ENCODE peak calls at places on chromosomes 1 and 21, in nine cellular contexts. A is breast epithelium, X is stomach, T is NB4, U is lower leg skin, E is K562, J is testis, Q is heart left ventricle, G is sigmoid colon. K is an unnamed sample.

GRCh38 chr1:101453844-101454243 is 217.0 kb downstream of the S1PR1 start:
- DNase-seq in T (no peak), G (no peak), E (no peak), Q (no peak), X (no peak), A (no peak), U (no peak), J (no peak), K (no peak)

GRCh38 chr1:240244968-240245628 is 153.4 kb downstream of the FMN2 start:
- DNase-seq in X (no peak), Q (no peak), T (no peak), J (no peak), G (no peak), U (no peak), A (no peak), E (no peak), K (no peak)

GRCh38 chr1:215128514-215128913 is 46.0 kb downstream of the KCNK2 start:
- DNase-seq in T (peak), E (no peak), U (no peak), X (no peak), Q (no peak), G (no peak), A (no peak), J (no peak), K (no peak)

GRCh38 chr1:184669400-184669799 is 85.3 kb downstream of the EDEM3 start:
- DNase-seq in A (no peak), Q (no peak), X (no peak), U (no peak), E (no peak), T (no peak), J (no peak), G (no peak), K (no peak)

GRCh38 chr1:175597969-175598765 is 145.2 kb downstream of the TNR start:
- DNase-seq in G (no peak), U (no peak), J (no peak), X (no peak), E (no peak), T (no peak), A (no peak), Q (no peak), K (no peak)

GRCh38 chr1:20343149-20343936 is 52.7 kb downstream of the VWA5B1 start:
- DNase-seq in Q (peak), U (no peak), X (no peak), G (no peak), T (no peak), J (peak), E (peak), A (no peak), K (peak)

GRCh38 chr21:31370893-31371652 is 27.0 kb upstream of the TIAM1 start:
- DNase-seq in Q (no peak), X (no peak), E (no peak), T (no peak), J (peak), U (no peak), A (no peak), G (no peak), K (no peak)

GRCh38 chr1:63922848-63923247 is 149.0 kb downstream of the ROR1 start:
- DNase-seq in T (no peak), E (no peak), U (no peak), J (no peak), X (no peak), Q (no peak), G (no peak), A (no peak), K (no peak)

GRCh38 chr1:203116048-203116810 is 11.3 kb upstream of the ADORA1 start:
- DNase-seq in G (no peak), Q (no peak), X (no peak), U (peak), A (no peak), T (no peak), J (no peak), E (no peak), K (no peak)

GRCh38 chr1:39026051-39026946 is at the start of gene NDUFS5:
- DNase-seq in T (peak), X (peak), J (peak), U (peak), Q (peak), E (peak), A (peak), G (peak), K (peak)
- TF ChIP-seq POLR2A in T (peak), X (peak), J (peak), U (no peak), Q (peak), E (peak), A (peak), G (peak), K (peak)

GRCh38 chr1:153957744-153958110 is 685 bp downstream of the CRTC2 start:
- DNase-seq in J (peak), A (no peak), G (no peak), X (no peak), E (no peak), Q (no peak), T (peak), U (no peak), K (no peak)

GRCh38 chr1:153958961-153959260 is 499 bp upstream of the CRTC2 start:
- DNase-seq in E (no peak), U (no peak), X (no peak), J (peak), G (peak), A (no peak), Q (no peak), T (no peak), K (peak)

GRCh38 chr1:153956997-153957715 is 1.3 kb downstream of the CRTC2 start:
- DNase-seq in Q (no peak), U (no peak), T (no peak), J (no peak), A (no peak), E (no peak), G (no peak), X (no peak), K (peak)

GRCh38 chr1:153959454-153959853 is 1.0 kb upstream of the CRTC2 start:
- DNase-seq in J (no peak), U (no peak), Q (no peak), E (no peak), X (no peak), A (no peak), G (no peak), T (no peak), K (peak)

DNA sequence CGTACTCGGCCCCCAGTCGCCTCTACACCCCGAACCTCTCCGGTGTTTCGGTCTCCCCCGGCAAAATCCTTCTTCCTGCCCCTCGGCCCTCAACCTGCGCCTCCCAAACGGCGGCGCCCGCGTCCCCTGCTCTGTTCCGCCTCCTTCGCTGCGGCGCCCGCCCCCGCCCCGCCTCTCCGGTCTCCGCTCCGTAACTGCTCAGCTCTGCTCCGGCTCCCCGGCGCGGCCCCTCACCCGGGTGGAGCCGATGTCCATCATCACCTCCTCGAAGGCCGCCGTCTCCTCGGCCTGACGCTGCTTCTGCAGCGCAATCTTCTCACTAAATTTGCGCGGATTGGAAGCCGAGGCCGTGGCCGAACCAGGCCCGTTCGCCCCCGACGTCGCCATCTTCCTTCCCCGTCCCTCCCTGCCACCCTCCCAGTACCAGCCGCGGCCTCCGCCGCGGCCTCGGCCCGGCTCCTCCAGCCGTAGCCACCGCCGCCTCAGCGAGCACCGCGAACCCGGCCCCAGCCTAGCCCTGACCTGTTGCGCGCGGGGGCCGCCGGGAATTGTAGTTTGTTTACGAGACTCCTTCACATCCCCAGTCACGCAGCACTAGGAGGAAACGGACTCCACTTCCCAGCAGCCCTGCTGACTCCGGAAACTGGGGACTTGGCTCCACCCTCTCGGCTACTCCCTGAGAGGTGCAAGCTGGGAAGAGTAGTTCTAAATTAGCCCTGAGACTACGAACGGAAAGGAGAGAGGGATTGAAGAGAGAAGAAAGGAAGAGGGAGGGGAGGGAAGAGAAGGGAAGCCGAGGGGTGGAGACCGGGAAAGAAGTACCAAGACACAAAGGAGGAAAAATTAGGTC is at the start of gene CRTC2:
- DNase-seq in U (peak), G (peak), X (peak), T (peak), J (peak), E (peak), A (peak), Q (peak), K (peak)
- TF ChIP-seq POLR2A in U (no peak), G (peak), X (no peak), T (peak), J (no peak), E (peak), A (peak), Q (no peak), K (peak)

GRCh38 chr1:84141177-84142003 is 2.7 kb upstream of the PRKACB start:
- DNase-seq in A (no peak), G (no peak), X (no peak), J (no peak), T (peak), E (no peak), U (no peak), Q (no peak), K (no peak)

GRCh38 chr1:84146375-84147032 is 2.4 kb downstream of the PRKACB start:
- DNase-seq in E (no peak), U (no peak), Q (no peak), J (no peak), A (no peak), G (no peak), T (peak), X (no peak), K (no peak)

GRCh38 chr1:84145051-84145450 is 980 bp downstream of the PRKACB start:
- DNase-seq in A (no peak), Q (no peak), X (no peak), T (peak), G (no peak), U (no peak), J (no peak), E (no peak), K (no peak)

GRCh38 chr1:84148758-84149157 is 4.7 kb downstream of the PRKACB start:
- DNase-seq in G (no peak), U (no peak), T (no peak), X (no peak), A (no peak), J (no peak), E (no peak), Q (no peak), K (no peak)

DNA sequence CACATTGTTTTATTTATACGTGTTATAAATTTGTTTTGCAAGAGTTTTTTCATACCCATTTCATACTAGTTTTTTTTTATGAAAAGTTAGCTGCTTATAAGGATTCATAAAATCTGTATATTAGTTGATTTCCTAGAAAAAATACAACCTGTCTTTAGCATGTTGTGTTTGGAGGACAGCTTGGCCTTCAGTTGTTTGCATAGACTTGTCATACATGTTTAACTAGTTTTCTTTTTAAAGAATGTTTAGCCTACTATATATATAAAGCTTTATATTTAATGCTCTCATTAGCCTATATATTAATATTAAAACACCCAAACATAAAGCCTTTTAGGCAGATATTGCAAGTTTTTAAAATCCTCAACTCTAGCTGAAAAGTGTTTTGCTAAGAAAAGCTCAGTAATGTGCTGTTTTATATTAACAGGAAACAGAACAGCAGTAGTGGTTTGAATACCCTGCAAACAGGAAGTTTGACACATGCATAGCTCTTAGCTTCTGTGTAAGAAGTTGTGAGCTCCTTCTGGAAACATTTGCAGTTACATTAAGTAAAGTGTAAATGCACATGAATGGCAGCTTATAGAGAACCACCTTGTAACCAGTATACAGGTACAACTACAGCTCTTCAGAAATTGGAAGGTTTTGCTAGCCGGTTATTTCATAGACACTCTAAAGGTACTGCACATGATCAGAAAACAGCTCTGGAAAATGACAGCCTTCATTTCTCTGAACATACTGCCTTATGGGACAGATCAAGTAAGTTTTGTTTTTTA is at the start of gene PRKACB:
- DNase-seq in A (no peak), U (no peak), J (no peak), Q (no peak), X (no peak), E (no peak), T (peak), G (no peak), K (no peak)
- TF ChIP-seq POLR2A in A (no peak), U (no peak), J (no peak), Q (no peak), X (no peak), E (no peak), T (peak), G (no peak), K (no peak)

GRCh38 chr1:220529530-220529920 is 1.6 kb downstream of the MARK1 start:
- DNase-seq in T (no peak), J (no peak), G (no peak), U (no peak), X (no peak), Q (no peak), A (no peak), E (no peak), K (no peak)

GRCh38 chr1:220527279-220528048 is 472 bp upstream of the MARK1 start:
- DNase-seq in A (no peak), G (peak), T (no peak), Q (peak), J (peak), E (no peak), X (no peak), U (peak), K (no peak)

GRCh38 chr1:220528679-220529529 is 968 bp downstream of the MARK1 start:
- DNase-seq in Q (no peak), X (no peak), U (peak), G (peak), J (peak), T (no peak), A (no peak), E (no peak), K (no peak)

GRCh38 chr1:220526294-220526693 is 1.6 kb upstream of the MARK1 start:
- DNase-seq in Q (no peak), E (no peak), T (no peak), G (no peak), X (no peak), U (no peak), A (no peak), J (no peak), K (no peak)

DNA sequence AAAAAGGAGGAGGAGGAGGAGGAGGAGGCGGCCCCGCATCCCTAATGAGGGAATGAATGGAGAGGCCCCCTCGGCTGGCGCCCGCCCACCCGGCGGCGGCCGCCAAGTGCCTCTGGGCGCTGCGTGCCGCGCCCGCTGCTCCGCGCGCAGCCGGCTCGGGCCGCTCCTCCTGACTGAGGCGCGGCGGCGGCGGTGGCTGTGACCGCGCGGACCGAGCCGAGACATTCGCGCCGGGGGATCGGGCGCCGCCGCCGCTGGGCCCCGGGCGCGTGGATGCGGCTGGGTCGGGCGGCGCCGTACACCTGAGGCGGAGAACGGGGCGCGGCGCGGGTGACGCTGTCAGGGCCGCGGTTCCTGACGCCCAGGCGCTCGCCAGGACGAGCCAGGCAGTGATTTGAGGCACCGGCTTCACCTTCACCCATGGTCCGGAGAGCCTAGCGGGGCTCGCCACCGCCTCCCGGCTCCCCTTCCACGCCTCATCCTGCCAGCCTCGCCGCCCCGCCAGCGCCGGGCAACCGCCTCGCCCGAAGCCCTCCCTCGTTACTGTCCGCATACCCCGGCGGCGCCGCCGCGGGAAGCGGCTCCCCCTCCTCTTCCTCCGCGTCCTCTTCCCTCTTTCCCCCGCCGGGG is at the start of gene MARK1:
- DNase-seq in X (peak), E (peak), A (no peak), U (peak), G (peak), Q (peak), J (peak), T (peak), K (peak)
- TF ChIP-seq POLR2A in X (no peak), E (no peak), A (no peak), U (no peak), G (no peak), Q (no peak), J (no peak), T (no peak), K (no peak)

GRCh38 chr1:165828103-165828558 is 717 bp downstream of the UCK2 start:
- DNase-seq in E (no peak), A (no peak), J (peak), X (peak), G (no peak), Q (peak), U (no peak), T (peak), K (peak)
- TF ChIP-seq POLR2A in E (peak), A (no peak), J (no peak), X (no peak), G (no peak), Q (no peak), U (no peak), T (peak), K (no peak)

GRCh38 chr1:210371916-210372315 is 43.2 kb downstream of the HHAT start:
- DNase-seq in J (no peak), A (no peak), E (no peak), T (no peak), U (no peak), Q (no peak), X (no peak), G (no peak), K (no peak)
- TF ChIP-seq POLR2A in J (no peak), A (no peak), E (no peak), T (no peak), U (no peak), Q (no peak), X (no peak), G (no peak), K (no peak)

DNA sequence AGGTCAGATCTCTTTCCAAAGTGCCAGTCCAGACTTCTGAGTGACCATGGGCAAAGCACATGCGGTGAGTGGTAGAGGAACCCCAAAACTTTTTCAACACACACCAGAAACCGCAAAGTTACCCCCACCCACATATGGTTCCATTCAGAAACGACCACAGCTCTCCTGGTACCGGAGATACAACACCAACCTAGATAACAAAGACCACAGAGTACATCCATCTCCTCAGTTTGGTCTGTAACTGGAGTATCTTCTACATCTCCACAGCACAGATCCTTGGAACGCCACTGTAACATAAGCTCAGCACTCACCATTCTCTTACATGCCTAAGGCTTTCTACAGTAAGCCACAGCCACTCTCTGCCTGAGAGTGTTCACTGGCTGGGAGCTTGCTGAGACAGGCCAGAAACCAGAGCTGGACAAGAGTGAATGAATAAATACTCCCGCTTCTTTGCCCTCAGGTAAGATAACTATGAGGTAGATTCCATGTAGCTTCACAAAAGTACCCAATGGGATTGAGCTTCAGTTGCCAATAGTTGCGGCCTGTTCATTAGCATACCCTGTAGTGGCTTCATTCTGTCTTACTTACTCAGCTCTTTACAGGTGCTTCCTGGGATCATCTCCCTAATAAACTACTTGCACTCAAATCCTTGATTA is 81.8 kb downstream of the SMYD3 start:
- DNase-seq in G (no peak), U (no peak), E (no peak), A (no peak), J (no peak), X (no peak), T (no peak), Q (no peak), K (no peak)
- TF ChIP-seq POLR2A in G (no peak), U (no peak), E (no peak), A (no peak), J (no peak), X (no peak), T (no peak), Q (no peak), K (no peak)

DNA sequence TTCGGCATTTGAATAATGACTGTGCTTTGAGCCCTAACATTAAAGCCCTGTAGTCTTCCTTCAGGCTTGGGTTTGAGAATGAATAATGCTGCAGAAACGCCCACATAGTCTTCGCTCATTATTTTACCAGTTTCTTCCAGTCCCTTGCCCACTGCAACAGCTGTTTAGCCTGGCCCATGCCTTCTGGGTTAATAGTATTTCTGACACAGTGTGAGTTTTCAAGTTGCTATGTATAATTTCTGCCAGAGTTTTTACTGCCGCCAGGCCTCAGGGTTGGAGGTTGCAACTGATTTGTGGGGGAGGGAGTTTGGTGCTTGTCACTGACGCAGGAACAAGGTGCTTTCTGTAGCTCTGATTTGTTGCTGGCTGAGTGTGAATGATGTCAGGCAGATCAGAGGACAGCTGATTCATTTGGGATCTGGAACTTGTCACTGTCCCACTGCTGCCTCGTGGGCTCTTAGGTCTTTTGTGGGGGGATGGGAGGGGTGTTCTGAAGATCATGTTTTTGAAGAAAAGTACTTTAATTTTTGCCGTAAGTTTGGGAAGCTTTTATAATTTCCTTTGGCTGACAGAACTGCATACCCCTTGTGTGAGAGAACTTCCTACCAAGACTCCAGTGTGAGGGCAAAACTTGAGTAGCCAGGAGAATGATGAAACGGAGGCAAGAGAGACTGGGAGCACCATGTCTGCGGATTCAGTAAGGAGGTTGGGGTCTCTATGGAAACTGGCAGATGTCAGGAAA is 109.9 kb downstream of the MAST2 start:
- DNase-seq in T (no peak), G (peak), X (no peak), Q (no peak), U (peak), E (no peak), J (peak), A (no peak), K (no peak)
- TF ChIP-seq POLR2A in T (no peak), G (no peak), X (no peak), Q (no peak), U (no peak), E (no peak), J (no peak), A (no peak), K (no peak)

GRCh38 chr1:8867878-8868567 is 10.5 kb downstream of the ENO1 start:
- DNase-seq in E (no peak), A (no peak), T (no peak), G (no peak), J (no peak), U (no peak), Q (no peak), X (no peak), K (no peak)
- TF ChIP-seq POLR2A in E (peak), A (no peak), T (no peak), G (no peak), J (no peak), U (no peak), Q (no peak), X (no peak), K (no peak)